ENCODE peak calls at places on chromosomes 6 and 20, in seven cellular contexts. O is pancreas, S is NCI-H774, E is SW 1271, H is fibroblast of lung, Y is HEK293T, G is right cardiac atrium. X is an unnamed sample.
A peak's percentile ranks its signal among the peaks of the same experiment; 100 is the strongest.

GRCh38 chr6:116283191-116283590 is 3.5 kb upstream of the TSPYL1 start:
- DNase-seq in O (no peak), Y (no peak), H (no peak), E (no peak), G (no peak), S (no peak), X (no peak)

GRCh38 chr20:49906101-49906604 is 9.2 kb downstream of the SPATA2 start:
- DNase-seq in O (no peak), G (no peak), E (no peak), S (no peak), H (no peak), Y (no peak), X (no peak)

GRCh38 chr6:129608886-129609540 is 101.0 kb downstream of the ARHGAP18 start:
- DNase-seq in O (no peak), E (no peak), G (no peak), Y (no peak), S (no peak), H (no peak), X (no peak)

GRCh38 chr6:144062757-144063156 is 32.6 kb downstream of the SF3B5 start:
- DNase-seq in G (no peak), E (no peak), O (no peak), S (no peak), H (no peak), Y (no peak), X (no peak)

GRCh38 chr20:7499201-7499600 is 441.1 kb downstream of the HAO1 start:
- DNase-seq in O (no peak), H (no peak), Y (no peak), G (no peak), S (no peak), E (no peak), X (no peak)

GRCh38 chr6:582370-582769 is 74.5 kb downstream of the HUS1B start:
- DNase-seq in S (no peak), E (no peak), G (no peak), Y (no peak), O (no peak), H (peak; percentile 73), X (no peak)

GRCh38 chr6:85574932-85575598 is 18.6 kb downstream of the SNX14 start:
- DNase-seq in G (no peak), Y (no peak), H (peak; percentile 62), E (no peak), S (no peak), O (no peak), X (no peak)

GRCh38 chr20:4787069-4787468 is 65.4 kb downstream of the PRND start:
- DNase-seq in Y (no peak), G (no peak), E (no peak), H (peak; percentile 29), O (no peak), S (no peak), X (no peak)

GRCh38 chr6:44663860-44664584 is 276.5 kb downstream of the CDC5L start:
- DNase-seq in E (no peak), G (no peak), H (no peak), Y (no peak), S (no peak), O (no peak), X (no peak)

GRCh38 chr6:33622456-33623431 is 1.6 kb downstream of the ITPR3 start:
- DNase-seq in S (no peak), G (no peak), H (no peak), E (no peak), Y (no peak), O (no peak), X (no peak)

GRCh38 chr6:36944650-36945049 is 9.9 kb upstream of the PI16 start:
- DNase-seq in O (peak; percentile 65), Y (no peak), H (peak; percentile 41), G (no peak), S (no peak), E (no peak), X (no peak)

GRCh38 chr6:41634657-41635056 is 3.6 kb upstream of the MDFI start:
- DNase-seq in Y (no peak), H (peak; percentile 78), S (no peak), O (no peak), E (no peak), G (peak; percentile 74), X (no peak)

GRCh38 chr20:14997791-14998190 is 660.4 kb upstream of the FLRT3 start:
- DNase-seq in O (no peak), Y (no peak), H (peak; percentile 72), S (no peak), E (no peak), G (no peak), X (no peak)

GRCh38 chr6:93964296-93964695 is 544.9 kb upstream of the EPHA7 start:
- DNase-seq in S (peak; percentile 32), O (no peak), E (no peak), Y (no peak), H (no peak), G (no peak), X (no peak)

GRCh38 chr20:61761453-61762207 is 304.1 kb downstream of the TAF4 start:
- DNase-seq in Y (no peak), S (no peak), H (no peak), E (no peak), G (no peak), O (no peak), X (peak; percentile 60)

GRCh38 chr6:125392682-125393081 is 90.9 kb upstream of the HDDC2 start:
- DNase-seq in Y (no peak), G (no peak), E (no peak), S (no peak), H (no peak), O (no peak), X (no peak)

GRCh38 chr6:106899697-106900096 is 74.8 kb downstream of the CD24 start:
- DNase-seq in O (no peak), Y (no peak), H (no peak), S (no peak), G (no peak), E (no peak), X (no peak)

GRCh38 chr20:43985121-43985520 is 70.5 kb downstream of the TOX2 start:
- DNase-seq in E (no peak), Y (no peak), S (no peak), H (no peak), O (no peak), G (no peak), X (no peak)

GRCh38 chr6:82365011-82365751 is 1.6 kb downstream of the TPBG start:
- DNase-seq in G (peak; percentile 52), S (peak; percentile 66), O (peak; percentile 35), Y (peak; percentile 37), E (no peak), H (peak; percentile 61), X (peak; percentile 60)

GRCh38 chr6:80690611-80691090 is 584.2 kb downstream of the BCKDHB start:
- DNase-seq in E (no peak), G (no peak), S (no peak), Y (no peak), O (no peak), H (peak; percentile 70), X (no peak)

X was measured in Right ventricle myocardium inferior.